ENCODE peak calls at places on chromosomes 2 and 18, in seven cellular contexts. One of them, this sample, is unnamed.
A peak's percentile ranks its signal among the peaks of the same experiment; 100 is the strongest.

GRCh38 chr2:62894966-62895631 is 155.5 kb upstream of the OTX1 start:
- DNase-seq in lower lobe of right lung: no peak
- DNase-seq in Peyer's patch: no peak
- DNase-seq in fibroblast of pulmonary artery: no peak
- DNase-seq in heart right ventricle: no peak
- DNase-seq in nephron progenitor cell: no peak
- DNase-seq in mesothelial cell of epicardium: no peak
- DNase-seq in this sample: no peak

GRCh38 chr2:200839513-200839912 is 24.9 kb downstream of the CLK1 start:
- DNase-seq in lower lobe of right lung: no peak
- DNase-seq in Peyer's patch: no peak
- DNase-seq in fibroblast of pulmonary artery: no peak
- DNase-seq in heart right ventricle: no peak
- DNase-seq in nephron progenitor cell: no peak
- DNase-seq in mesothelial cell of epicardium: no peak
- DNase-seq in this sample: no peak

GRCh38 chr2:231182500-231182899 is 15.9 kb upstream of the ARMC9 start:
- DNase-seq in lower lobe of right lung: no peak
- DNase-seq in Peyer's patch: no peak
- DNase-seq in fibroblast of pulmonary artery: no peak
- DNase-seq in heart right ventricle: no peak
- DNase-seq in nephron progenitor cell: no peak
- DNase-seq in mesothelial cell of epicardium: no peak
- DNase-seq in this sample: no peak

GRCh38 chr2:121804340-121804739 is 48.9 kb downstream of the TSN start:
- DNase-seq in lower lobe of right lung: no peak
- DNase-seq in Peyer's patch: no peak
- DNase-seq in fibroblast of pulmonary artery: peak; percentile 28
- DNase-seq in heart right ventricle: no peak
- DNase-seq in nephron progenitor cell: no peak
- DNase-seq in mesothelial cell of epicardium: peak; percentile 54
- DNase-seq in this sample: no peak

GRCh38 chr2:118185210-118186109 is 97.2 kb downstream of the INSIG2 start:
- DNase-seq in lower lobe of right lung: peak; percentile 80
- DNase-seq in Peyer's patch: peak; percentile 65
- DNase-seq in fibroblast of pulmonary artery: peak; percentile 15
- DNase-seq in heart right ventricle: peak; percentile 57
- DNase-seq in nephron progenitor cell: peak; percentile 63
- DNase-seq in mesothelial cell of epicardium: peak; percentile 52
- DNase-seq in this sample: peak; percentile 46

GRCh38 chr2:4324531-4324930 is 621.2 kb downstream of the DCDC2C start:
- DNase-seq in lower lobe of right lung: no peak
- DNase-seq in Peyer's patch: no peak
- DNase-seq in fibroblast of pulmonary artery: no peak
- DNase-seq in heart right ventricle: no peak
- DNase-seq in nephron progenitor cell: no peak
- DNase-seq in mesothelial cell of epicardium: no peak
- DNase-seq in this sample: no peak

GRCh38 chr18:67766930-67767329 is 250.4 kb upstream of the DSEL start:
- DNase-seq in lower lobe of right lung: no peak
- DNase-seq in Peyer's patch: no peak
- DNase-seq in fibroblast of pulmonary artery: peak; percentile 96
- DNase-seq in heart right ventricle: no peak
- DNase-seq in nephron progenitor cell: no peak
- DNase-seq in mesothelial cell of epicardium: no peak
- DNase-seq in this sample: no peak

GRCh38 chr18:58581265-58581664 is 47.6 kb downstream of the ALPK2 start:
- DNase-seq in lower lobe of right lung: no peak
- DNase-seq in Peyer's patch: no peak
- DNase-seq in fibroblast of pulmonary artery: peak; percentile 79
- DNase-seq in heart right ventricle: no peak
- DNase-seq in nephron progenitor cell: no peak
- DNase-seq in mesothelial cell of epicardium: no peak
- DNase-seq in this sample: no peak

GRCh38 chr2:38691994-38692393 is 26.1 kb downstream of the GALM start:
- DNase-seq in lower lobe of right lung: no peak
- DNase-seq in Peyer's patch: no peak
- DNase-seq in fibroblast of pulmonary artery: no peak
- DNase-seq in heart right ventricle: no peak
- DNase-seq in nephron progenitor cell: no peak
- DNase-seq in mesothelial cell of epicardium: no peak
- DNase-seq in this sample: no peak

DNA sequence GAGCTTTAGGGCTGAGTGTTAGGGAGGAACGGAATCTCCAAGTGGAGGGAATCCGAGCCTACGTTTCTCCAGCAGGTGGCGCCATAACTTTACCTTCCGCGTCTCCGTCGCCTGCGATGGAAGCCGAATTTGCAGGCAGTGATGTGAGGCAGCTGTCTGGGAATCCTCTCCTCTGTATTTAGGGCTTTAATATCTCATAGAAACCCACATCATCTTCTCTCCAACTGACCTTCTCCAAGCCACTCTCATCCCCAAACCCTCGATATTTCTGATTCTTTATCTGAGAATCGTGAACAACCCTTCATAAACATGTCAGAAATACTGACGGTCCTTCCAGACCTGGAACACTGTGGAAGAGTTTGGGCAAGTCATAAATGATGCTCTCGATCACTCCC is 27.5 kb downstream of the SIX2 start:
- DNase-seq in lower lobe of right lung: peak; percentile 79
- DNase-seq in Peyer's patch: peak; percentile 75
- DNase-seq in fibroblast of pulmonary artery: peak; percentile 86
- DNase-seq in heart right ventricle: peak; percentile 66
- DNase-seq in nephron progenitor cell: peak; percentile 88
- DNase-seq in mesothelial cell of epicardium: peak; percentile 89
- DNase-seq in this sample: peak; percentile 50
- TF ChIP-seq CTCF in lower lobe of right lung: peak; percentile 89
- TF ChIP-seq CTCF in Peyer's patch: peak; percentile 85
- TF ChIP-seq CTCF in fibroblast of pulmonary artery: peak; percentile 85
- TF ChIP-seq CTCF in heart right ventricle: peak; percentile 88
- TF ChIP-seq CTCF in nephron progenitor cell: peak; percentile 86
- TF ChIP-seq CTCF in mesothelial cell of epicardium: peak; percentile 95
- TF ChIP-seq CTCF in this sample: peak; percentile 37

GRCh38 chr2:107645586-107645985 is 181.1 kb upstream of the RGPD4 start:
- DNase-seq in lower lobe of right lung: no peak
- DNase-seq in Peyer's patch: no peak
- DNase-seq in fibroblast of pulmonary artery: no peak
- DNase-seq in heart right ventricle: no peak
- DNase-seq in nephron progenitor cell: no peak
- DNase-seq in mesothelial cell of epicardium: no peak
- DNase-seq in this sample: no peak

DNA sequence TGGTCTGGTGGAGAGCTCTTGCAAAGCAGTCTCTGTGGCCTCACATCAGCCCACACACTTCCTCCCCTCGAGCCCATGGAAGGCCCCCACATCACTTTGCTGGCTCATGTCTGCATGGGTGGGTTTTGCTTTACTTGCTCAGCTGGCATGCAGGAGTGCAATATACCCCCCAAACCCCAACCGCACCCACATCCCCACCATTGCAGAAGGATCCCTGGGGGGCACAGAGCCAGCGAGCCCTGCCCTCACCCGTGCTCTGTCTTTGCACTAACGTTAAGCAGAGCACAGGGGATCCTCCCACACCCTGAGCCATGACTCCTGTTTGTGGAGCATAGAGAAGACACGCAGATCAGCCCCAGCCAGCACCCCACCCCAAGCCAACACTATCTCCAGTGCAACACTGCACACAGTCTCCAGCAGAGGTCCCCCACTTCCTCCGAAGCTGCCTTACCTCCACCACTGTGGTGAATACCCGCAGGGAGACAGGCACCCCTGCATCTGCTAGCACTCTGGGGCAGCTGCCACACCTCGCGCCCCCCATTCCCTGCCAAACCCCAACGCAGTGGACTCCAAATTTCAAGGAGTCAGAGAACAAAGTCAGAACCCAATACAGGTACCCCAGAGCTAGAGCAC is 177.8 kb upstream of the RGPD4 start:
- DNase-seq in lower lobe of right lung: no peak
- DNase-seq in Peyer's patch: no peak
- DNase-seq in fibroblast of pulmonary artery: no peak
- DNase-seq in heart right ventricle: no peak
- DNase-seq in nephron progenitor cell: no peak
- DNase-seq in mesothelial cell of epicardium: no peak
- DNase-seq in this sample: no peak
- TF ChIP-seq CTCF in lower lobe of right lung: no peak
- TF ChIP-seq CTCF in Peyer's patch: no peak
- TF ChIP-seq CTCF in fibroblast of pulmonary artery: no peak
- TF ChIP-seq CTCF in heart right ventricle: no peak
- TF ChIP-seq CTCF in nephron progenitor cell: no peak
- TF ChIP-seq CTCF in mesothelial cell of epicardium: no peak
- TF ChIP-seq CTCF in this sample: no peak

DNA sequence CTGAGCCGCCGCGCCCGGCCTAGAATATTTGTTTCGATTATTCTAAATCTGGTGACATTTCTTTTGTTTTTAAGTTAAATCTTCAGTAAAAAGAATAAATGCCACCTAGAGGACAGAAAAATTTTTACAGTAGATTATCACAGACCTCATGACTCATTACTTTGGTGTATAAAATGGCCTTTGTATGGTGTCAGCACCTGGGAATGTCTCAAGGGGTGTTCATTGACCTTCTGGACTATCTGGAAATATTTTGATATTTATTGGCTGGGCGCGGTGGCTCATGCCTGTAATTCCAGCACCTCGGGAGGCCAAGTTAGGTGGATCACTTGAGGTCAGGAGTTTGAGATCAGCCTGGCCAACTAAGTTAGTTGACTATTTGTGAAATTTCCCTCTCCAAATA is 30.3 kb upstream of the SLC30A6 start:
- DNase-seq in lower lobe of right lung: no peak
- DNase-seq in Peyer's patch: peak; percentile 47
- DNase-seq in fibroblast of pulmonary artery: peak; percentile 73
- DNase-seq in heart right ventricle: no peak
- DNase-seq in nephron progenitor cell: no peak
- DNase-seq in mesothelial cell of epicardium: no peak
- DNase-seq in this sample: no peak
- TF ChIP-seq CTCF in lower lobe of right lung: peak; percentile 22
- TF ChIP-seq CTCF in Peyer's patch: peak; percentile 30
- TF ChIP-seq CTCF in fibroblast of pulmonary artery: peak; percentile 33
- TF ChIP-seq CTCF in heart right ventricle: peak; percentile 29
- TF ChIP-seq CTCF in nephron progenitor cell: no peak
- TF ChIP-seq CTCF in mesothelial cell of epicardium: peak; percentile 44
- TF ChIP-seq CTCF in this sample: no peak

GRCh38 chr2:13201924-13202323 is 485.2 kb downstream of the TRIB2 start:
- DNase-seq in lower lobe of right lung: no peak
- DNase-seq in Peyer's patch: no peak
- DNase-seq in fibroblast of pulmonary artery: no peak
- DNase-seq in heart right ventricle: no peak
- DNase-seq in nephron progenitor cell: no peak
- DNase-seq in mesothelial cell of epicardium: no peak
- DNase-seq in this sample: no peak
- TF ChIP-seq CTCF in lower lobe of right lung: no peak
- TF ChIP-seq CTCF in Peyer's patch: no peak
- TF ChIP-seq CTCF in fibroblast of pulmonary artery: no peak
- TF ChIP-seq CTCF in heart right ventricle: no peak
- TF ChIP-seq CTCF in nephron progenitor cell: no peak
- TF ChIP-seq CTCF in mesothelial cell of epicardium: no peak
- TF ChIP-seq CTCF in this sample: no peak

GRCh38 chr2:160279813-160280465 is 79.9 kb upstream of the ITGB6 start:
- DNase-seq in lower lobe of right lung: no peak
- DNase-seq in Peyer's patch: no peak
- DNase-seq in fibroblast of pulmonary artery: peak; percentile 60
- DNase-seq in heart right ventricle: no peak
- DNase-seq in nephron progenitor cell: no peak
- DNase-seq in mesothelial cell of epicardium: no peak
- DNase-seq in this sample: no peak

GRCh38 chr2:160278101-160278888 is 78.2 kb upstream of the ITGB6 start:
- DNase-seq in lower lobe of right lung: no peak
- DNase-seq in Peyer's patch: no peak
- DNase-seq in fibroblast of pulmonary artery: no peak
- DNase-seq in heart right ventricle: no peak
- DNase-seq in nephron progenitor cell: no peak
- DNase-seq in mesothelial cell of epicardium: no peak
- DNase-seq in this sample: no peak

GRCh38 chr2:160275646-160276045 is 75.6 kb upstream of the ITGB6 start:
- DNase-seq in lower lobe of right lung: no peak
- DNase-seq in Peyer's patch: no peak
- DNase-seq in fibroblast of pulmonary artery: no peak
- DNase-seq in heart right ventricle: no peak
- DNase-seq in nephron progenitor cell: no peak
- DNase-seq in mesothelial cell of epicardium: no peak
- DNase-seq in this sample: no peak

GRCh38 chr2:160281213-160281612 is 81.1 kb upstream of the ITGB6 start:
- DNase-seq in lower lobe of right lung: no peak
- DNase-seq in Peyer's patch: no peak
- DNase-seq in fibroblast of pulmonary artery: no peak
- DNase-seq in heart right ventricle: no peak
- DNase-seq in nephron progenitor cell: no peak
- DNase-seq in mesothelial cell of epicardium: no peak
- DNase-seq in this sample: no peak

GRCh38 chr2:160278889-160279196 is 78.8 kb upstream of the ITGB6 start:
- DNase-seq in lower lobe of right lung: no peak
- DNase-seq in Peyer's patch: no peak
- DNase-seq in fibroblast of pulmonary artery: peak; percentile 78
- DNase-seq in heart right ventricle: no peak
- DNase-seq in nephron progenitor cell: no peak
- DNase-seq in mesothelial cell of epicardium: no peak
- DNase-seq in this sample: no peak
- TF ChIP-seq CTCF in lower lobe of right lung: peak; percentile 47
- TF ChIP-seq CTCF in Peyer's patch: peak; percentile 20
- TF ChIP-seq CTCF in fibroblast of pulmonary artery: peak; percentile 79
- TF ChIP-seq CTCF in heart right ventricle: peak; percentile 60
- TF ChIP-seq CTCF in nephron progenitor cell: peak; percentile 41
- TF ChIP-seq CTCF in mesothelial cell of epicardium: no peak
- TF ChIP-seq CTCF in this sample: no peak

GRCh38 chr2:85164145-85164559 is 31.0 kb downstream of the TCF7L1 start:
- DNase-seq in lower lobe of right lung: no peak
- DNase-seq in Peyer's patch: peak; percentile 12
- DNase-seq in fibroblast of pulmonary artery: no peak
- DNase-seq in heart right ventricle: no peak
- DNase-seq in nephron progenitor cell: no peak
- DNase-seq in mesothelial cell of epicardium: no peak
- DNase-seq in this sample: no peak
- TF ChIP-seq CTCF in lower lobe of right lung: no peak
- TF ChIP-seq CTCF in Peyer's patch: no peak
- TF ChIP-seq CTCF in fibroblast of pulmonary artery: no peak
- TF ChIP-seq CTCF in heart right ventricle: no peak
- TF ChIP-seq CTCF in nephron progenitor cell: no peak
- TF ChIP-seq CTCF in mesothelial cell of epicardium: no peak
- TF ChIP-seq CTCF in this sample: no peak

DNA sequence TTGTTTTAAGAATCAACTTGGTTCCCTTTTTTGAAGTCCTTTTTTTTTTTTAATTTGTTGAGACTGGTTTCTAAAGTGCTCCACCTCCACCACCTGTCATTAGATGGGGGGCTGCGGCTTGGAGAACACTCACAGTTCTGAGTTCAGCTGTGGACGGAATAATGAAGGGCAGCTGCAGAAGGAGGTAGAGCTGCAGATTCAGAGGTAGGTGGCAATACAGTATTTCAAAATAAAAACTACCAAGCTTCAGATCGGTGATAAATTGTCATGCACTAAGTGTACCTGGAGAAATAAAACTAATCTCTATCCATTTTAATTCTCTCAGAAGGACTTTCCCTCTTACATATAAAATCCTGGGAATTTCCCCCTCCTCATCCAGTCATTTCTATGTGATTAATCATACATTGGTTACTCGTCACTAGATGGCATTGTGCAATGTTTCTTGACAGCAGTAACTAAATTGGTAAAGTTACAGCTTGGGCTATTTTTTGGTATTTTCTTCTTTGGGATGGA is 81.1 kb upstream of the SLC39A10 start:
- DNase-seq in lower lobe of right lung: no peak
- DNase-seq in Peyer's patch: no peak
- DNase-seq in fibroblast of pulmonary artery: peak; percentile 97
- DNase-seq in heart right ventricle: no peak
- DNase-seq in nephron progenitor cell: no peak
- DNase-seq in mesothelial cell of epicardium: no peak
- DNase-seq in this sample: no peak
- TF ChIP-seq CTCF in lower lobe of right lung: no peak
- TF ChIP-seq CTCF in Peyer's patch: peak; percentile 30
- TF ChIP-seq CTCF in fibroblast of pulmonary artery: no peak
- TF ChIP-seq CTCF in heart right ventricle: peak; percentile 45
- TF ChIP-seq CTCF in nephron progenitor cell: no peak
- TF ChIP-seq CTCF in mesothelial cell of epicardium: no peak
- TF ChIP-seq CTCF in this sample: no peak